ENCODE peak calls at places on chromosomes 3 and 15, in eight cellular contexts. O, A, W, M, T, R, V and B are unnamed samples.

GRCh38 chr15:66387176-66388056 is 704 bp downstream of the MAP2K1 start:
- DNase-seq in O (peak; percentile 78), A (peak; percentile 77), W (peak; percentile 64), M (peak; percentile 65), T (peak; percentile 82), R (peak; percentile 84), V (no peak), B (peak; percentile 76)

GRCh38 chr3:43046583-43046982 is 59.3 kb downstream of the POMGNT2 start:
- DNase-seq in O (no peak), A (no peak), W (no peak), M (no peak), T (no peak), R (no peak), V (no peak), B (no peak)

GRCh38 chr15:79881668-79882067 is 15.1 kb downstream of the MTHFS start:
- DNase-seq in O (no peak), A (no peak), W (no peak), M (no peak), T (no peak), R (no peak), V (no peak), B (no peak)

GRCh38 chr3:114299421-114299820 is 5.6 kb downstream of the TIGIT start:
- DNase-seq in O (peak; percentile 52), A (peak; percentile 12), W (peak; percentile 36), M (no peak), T (peak; percentile 17), R (no peak), V (no peak), B (no peak)

GRCh38 chr15:99704444-99704838 is 28.8 kb downstream of the LYSMD4 start:
- DNase-seq in O (peak; percentile 89), A (peak; percentile 87), W (peak; percentile 95), M (no peak), T (peak; percentile 71), R (no peak), V (peak; percentile 84), B (peak; percentile 91)

GRCh38 chr3:99817047-99817436 is 620 bp upstream of the CMSS1 start:
- DNase-seq in O (peak; percentile 42), A (no peak), W (peak; percentile 13), M (no peak), T (no peak), R (no peak), V (no peak), B (no peak)

GRCh38 chr3:150627557-150627956 is 24.4 kb downstream of the SELENOT start:
- DNase-seq in O (no peak), A (no peak), W (peak; percentile 41), M (no peak), T (no peak), R (no peak), V (peak; percentile 26), B (no peak)

GRCh38 chr3:136957751-136958288 is at the start of gene IL20RB:
- DNase-seq in O (peak; percentile 13), A (no peak), W (peak; percentile 58), M (no peak), T (peak; percentile 35), R (no peak), V (no peak), B (peak; percentile 51)

GRCh38 chr15:69410290-69410874 is 3.8 kb upstream of the KIF23 start:
- DNase-seq in O (peak; percentile 64), A (no peak), W (peak; percentile 26), M (no peak), T (peak; percentile 37), R (no peak), V (no peak), B (peak; percentile 33)

GRCh38 chr3:9934235-9934621 is 594 bp downstream of the CRELD1 start:
- DNase-seq in O (peak; percentile 50), A (peak; percentile 35), W (no peak), M (no peak), T (peak; percentile 16), R (peak; percentile 63), V (no peak), B (no peak)

GRCh38 chr3:70744536-70744935 is 432.1 kb upstream of the MDFIC2 start:
- DNase-seq in O (no peak), A (peak; percentile 17), W (peak; percentile 18), M (no peak), T (no peak), R (no peak), V (no peak), B (peak; percentile 5)

DNA sequence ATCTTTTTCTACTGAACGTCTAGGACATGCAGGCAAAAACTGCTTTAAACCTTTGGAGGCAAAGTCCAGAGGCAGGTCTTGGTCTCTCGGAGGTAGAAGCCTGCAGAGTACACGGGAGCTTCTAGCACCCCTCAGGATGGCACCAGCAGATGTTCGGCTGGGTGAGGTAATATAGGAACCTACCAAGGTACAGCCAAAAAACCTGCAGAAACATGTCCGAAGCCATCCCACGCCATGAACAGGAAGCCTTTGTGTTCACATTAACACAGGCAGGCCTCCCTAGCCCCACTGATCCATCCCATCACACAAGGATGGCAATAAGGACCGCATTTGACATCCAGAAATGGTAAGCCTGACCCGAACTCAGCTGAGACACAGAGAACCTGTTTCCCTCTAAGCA is 157.9 kb upstream of the HES1 start:
- DNase-seq in O (no peak), A (no peak), W (no peak), M (no peak), T (no peak), R (no peak), V (no peak), B (no peak)
- TF ChIP-seq CTCF in O (no peak), A (no peak), W (no peak), M (no peak), T (no peak), R (no peak), V (no peak), B (no peak)

GRCh38 chr3:58071480-58071971 is 63.3 kb downstream of the FLNB start:
- DNase-seq in O (no peak), A (no peak), W (no peak), M (no peak), T (no peak), R (no peak), V (no peak), B (no peak)

GRCh38 chr3:58066842-58067241 is 58.6 kb downstream of the FLNB start:
- DNase-seq in O (no peak), A (no peak), W (peak; percentile 64), M (no peak), T (peak; percentile 41), R (no peak), V (no peak), B (peak; percentile 42)

GRCh38 chr3:58065700-58066167 is 57.5 kb downstream of the FLNB start:
- DNase-seq in O (no peak), A (no peak), W (no peak), M (no peak), T (no peak), R (no peak), V (no peak), B (peak; percentile 73)

GRCh38 chr3:58064923-58065638 is 56.9 kb downstream of the FLNB start:
- DNase-seq in O (no peak), A (no peak), W (no peak), M (no peak), T (no peak), R (no peak), V (no peak), B (no peak)

DNA sequence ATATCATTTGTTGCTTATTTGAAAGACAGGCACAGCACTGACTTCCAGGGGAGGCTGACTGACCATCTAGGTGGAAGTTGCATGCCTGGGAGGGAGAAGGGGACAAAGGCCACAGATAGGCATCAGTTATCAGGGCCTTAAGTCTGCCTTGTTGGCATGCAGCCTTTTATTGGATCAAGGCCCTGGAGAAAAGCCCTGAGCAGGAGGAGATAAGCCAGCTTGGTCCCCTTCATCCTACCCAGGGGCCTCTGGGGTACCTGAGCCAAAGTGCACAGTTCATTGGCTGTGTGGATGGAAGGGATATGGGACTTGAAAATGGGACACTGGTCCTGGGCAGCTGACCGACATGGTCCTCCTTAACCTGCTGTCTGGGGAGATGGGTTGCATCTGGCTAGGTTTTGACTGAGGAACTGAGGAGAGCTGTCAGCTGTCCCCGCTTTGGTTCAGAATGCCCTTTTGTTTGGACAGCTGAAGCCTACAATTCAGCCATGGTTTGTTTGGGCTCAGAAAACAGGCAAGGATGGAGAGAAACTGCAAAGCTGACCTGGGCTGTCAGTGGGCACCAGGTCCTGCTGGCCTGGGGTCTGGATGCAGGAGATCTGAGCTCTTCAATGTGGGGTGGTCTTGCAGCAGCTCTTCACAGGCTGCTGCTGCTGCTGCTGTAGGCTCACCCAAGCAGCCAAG is 60.0 kb downstream of the FLNB start:
- DNase-seq in O (no peak), A (no peak), W (no peak), M (no peak), T (no peak), R (no peak), V (no peak), B (no peak)
- H3K4me3 ChIP-seq in O (no peak overlapping the region), A (no peak overlapping the region), W (no peak overlapping the region), M (no peak overlapping the region), T (no peak overlapping the region), R (no peak overlapping the region), V (no peak overlapping the region), B (no peak overlapping the region)

GRCh38 chr3:27666277-27666676 is 55.8 kb downstream of the EOMES start:
- DNase-seq in O (peak; percentile 35), A (no peak), W (no peak), M (no peak), T (no peak), R (no peak), V (no peak), B (no peak)

GRCh38 chr3:27667751-27668150 is 54.4 kb downstream of the EOMES start:
- DNase-seq in O (no peak), A (no peak), W (no peak), M (no peak), T (no peak), R (no peak), V (no peak), B (no peak)

GRCh38 chr3:27670619-27671018 is 51.5 kb downstream of the EOMES start:
- DNase-seq in O (no peak), A (no peak), W (no peak), M (no peak), T (no peak), R (no peak), V (no peak), B (no peak)

GRCh38 chr3:27669505-27670085 is 52.5 kb downstream of the EOMES start:
- DNase-seq in O (no peak), A (no peak), W (no peak), M (no peak), T (no peak), R (no peak), V (no peak), B (peak; percentile 56)

GRCh38 chr3:27666708-27667107 is 55.4 kb downstream of the EOMES start:
- DNase-seq in O (peak; percentile 94), A (peak; percentile 87), W (peak; percentile 85), M (peak; percentile 66), T (peak; percentile 74), R (peak; percentile 77), V (peak; percentile 59), B (peak; percentile 91)
- TF ChIP-seq CTCF in O (peak; percentile 11), A (peak; percentile 43), W (peak; percentile 17), M (no peak), T (no peak), R (no peak), V (peak; percentile 20), B (peak; percentile 22)

DNA sequence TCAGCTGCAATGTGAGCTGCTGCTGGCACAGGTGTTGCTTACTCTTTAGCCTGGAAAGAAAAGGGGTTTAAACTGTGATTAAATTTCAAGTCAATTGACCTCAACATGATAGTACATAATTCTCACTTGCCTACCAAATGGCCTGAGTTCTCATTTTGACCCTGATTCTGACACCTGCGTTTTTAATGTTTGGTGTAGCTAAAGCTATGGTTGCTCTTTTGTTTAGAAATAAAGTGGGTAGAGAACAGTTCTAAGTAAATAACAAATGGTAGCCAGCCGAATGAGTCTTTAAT is 100.8 kb upstream of the SOX2 start:
- DNase-seq in O (no peak), A (no peak), W (no peak), M (no peak), T (no peak), R (no peak), V (no peak), B (no peak)
- H3K4me3 ChIP-seq in O (peak overlapping the region; percentile 35), A (no peak overlapping the region), W (no peak overlapping the region), M (no peak overlapping the region), T (no peak overlapping the region), R (no peak overlapping the region), V (no peak overlapping the region), B (no peak overlapping the region)